ENCODE peak calls at places on chromosome 14, in four cellular contexts. C is GM12878, X is K562, M is HepG2. R is an unnamed sample.

GRCh38 chr14:48751293-48751692 is 834.9 kb downstream of the RPS29 start:
- DNase-seq in C (no peak), X (no peak), M (no peak), R (no peak)

GRCh38 chr14:22839159-22839779 is 2.9 kb downstream of the MMP14 start:
- DNase-seq in C (no peak), X (no peak), M (no peak), R (no peak)

GRCh38 chr14:73787760-73788508 is 63.7 kb upstream of the PTGR2 start:
- DNase-seq in C (no peak), X (no peak), M (no peak), R (no peak)

GRCh38 chr14:61812347-61813100 is 50.3 kb downstream of the SNAPC1 start:
- DNase-seq in C (no peak), X (no peak), M (no peak), R (peak)

GRCh38 chr14:97380539-97380941 is 583.4 kb downstream of the VRK1 start:
- DNase-seq in C (no peak), X (no peak), M (no peak), R (no peak)

GRCh38 chr14:26255213-26255612 is 342.6 kb downstream of the NOVA1 start:
- DNase-seq in C (no peak), X (no peak), M (no peak), R (peak)

GRCh38 chr14:76919811-76920571 is 93.8 kb downstream of the LRRC74A start:
- DNase-seq in C (no peak), X (no peak), M (peak), R (no peak)

GRCh38 chr14:95196268-95196667 is 38.9 kb upstream of the DICER1 start:
- DNase-seq in C (no peak), X (peak), M (peak), R (peak)

GRCh38 chr14:64510825-64511679 is 6.5 kb downstream of the ZBTB1 start:
- DNase-seq in C (no peak), X (peak), M (peak), R (peak)

GRCh38 chr14:72645706-72646105 is 248.2 kb downstream of the DPF3 start:
- DNase-seq in C (no peak), X (no peak), M (no peak), R (no peak)

GRCh38 chr14:72641086-72641485 is 252.8 kb downstream of the DPF3 start:
- DNase-seq in C (no peak), X (no peak), M (no peak), R (no peak)

GRCh38 chr14:72644038-72644437 is 249.9 kb downstream of the DPF3 start:
- DNase-seq in C (no peak), X (no peak), M (no peak), R (no peak)

GRCh38 chr14:72644758-72645489 is 249.0 kb downstream of the DPF3 start:
- DNase-seq in C (no peak), X (peak), M (no peak), R (no peak)

GRCh38 chr14:72643317-72643801 is 250.5 kb downstream of the DPF3 start:
- DNase-seq in C (no peak), X (no peak), M (no peak), R (no peak)
- TF ChIP-seq TARDBP in C (no peak), X (no peak), M (no peak), R (no peak)

GRCh38 chr14:58571256-58571655 is 66.5 kb upstream of the DACT1 start:
- DNase-seq in C (no peak), X (no peak), M (no peak), R (no peak)

GRCh38 chr14:58566979-58567378 is 70.8 kb upstream of the DACT1 start:
- DNase-seq in C (no peak), X (no peak), M (no peak), R (no peak)

GRCh38 chr14:58574623-58575022 is 63.1 kb upstream of the DACT1 start:
- DNase-seq in C (no peak), X (no peak), M (no peak), R (no peak)

GRCh38 chr14:58572092-58572853 is 65.5 kb upstream of the DACT1 start:
- DNase-seq in C (no peak), X (no peak), M (peak), R (no peak)
- TF ChIP-seq TARDBP in C (no peak), X (no peak), M (no peak), R (no peak)

GRCh38 chr14:81348086-81348485 is 52.0 kb downstream of the STON2 start:
- DNase-seq in C (no peak), X (no peak), M (no peak), R (no peak)
- TF ChIP-seq TARDBP in C (no peak), X (no peak), M (no peak), R (no peak)

DNA sequence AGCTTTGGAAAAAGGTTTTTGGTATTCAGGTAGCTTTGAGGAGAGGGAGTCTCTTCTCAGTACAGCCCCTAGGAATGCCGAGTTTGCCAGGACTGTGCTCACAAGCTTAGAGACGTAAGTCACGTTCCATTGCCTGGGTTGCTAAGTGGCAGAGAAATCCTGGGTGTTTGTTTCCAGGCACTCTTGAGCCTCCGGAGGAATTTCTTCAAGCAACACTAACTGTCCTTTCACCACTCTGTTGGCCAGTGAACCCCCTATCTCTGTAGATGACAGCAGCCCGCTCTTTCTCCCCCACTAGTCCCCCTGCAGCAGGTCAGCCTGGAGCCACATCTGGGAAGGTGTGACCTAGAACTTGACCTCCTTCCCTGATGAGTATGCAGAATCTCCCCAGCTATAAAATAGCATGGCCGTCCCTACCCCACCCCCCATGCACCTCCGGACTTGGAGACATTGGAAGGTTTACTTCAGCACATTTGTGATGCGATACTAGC is 162.7 kb downstream of the ZFP36L1 start:
- DNase-seq in C (no peak), X (peak), M (no peak), R (no peak)
- TF ChIP-seq TARDBP in C (no peak), X (no peak), M (no peak), R (no peak)

GRCh38 chr14:88791629-88792571 is 853 bp downstream of the EML5 start:
- DNase-seq in C (no peak), X (no peak), M (no peak), R (peak)
- TF ChIP-seq TARDBP in C (no peak), X (no peak), M (no peak), R (no peak)

DNA sequence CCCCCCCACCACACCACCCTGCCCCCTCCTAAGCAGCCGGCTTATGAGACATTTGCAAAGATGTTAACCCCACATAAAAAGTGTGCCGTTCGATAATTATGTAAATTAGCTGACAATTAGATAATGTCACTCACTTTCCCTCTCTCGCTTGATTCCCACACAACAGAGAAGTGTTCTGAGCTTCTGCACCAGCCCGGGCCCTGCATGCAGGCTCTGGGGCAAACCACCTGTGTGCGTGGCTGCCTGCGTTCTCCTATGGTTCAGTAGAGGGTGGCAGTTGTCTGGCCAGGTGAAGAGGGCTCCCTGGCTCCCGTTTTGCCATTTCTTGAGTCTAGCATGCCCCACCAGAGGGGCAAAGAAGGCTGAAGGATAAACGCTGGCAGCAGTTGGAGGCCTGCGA is 68.0 kb downstream of the NRXN3 start:
- DNase-seq in C (no peak), X (no peak), M (no peak), R (no peak)
- TF ChIP-seq TARDBP in C (no peak), X (no peak), M (no peak), R (no peak)

DNA sequence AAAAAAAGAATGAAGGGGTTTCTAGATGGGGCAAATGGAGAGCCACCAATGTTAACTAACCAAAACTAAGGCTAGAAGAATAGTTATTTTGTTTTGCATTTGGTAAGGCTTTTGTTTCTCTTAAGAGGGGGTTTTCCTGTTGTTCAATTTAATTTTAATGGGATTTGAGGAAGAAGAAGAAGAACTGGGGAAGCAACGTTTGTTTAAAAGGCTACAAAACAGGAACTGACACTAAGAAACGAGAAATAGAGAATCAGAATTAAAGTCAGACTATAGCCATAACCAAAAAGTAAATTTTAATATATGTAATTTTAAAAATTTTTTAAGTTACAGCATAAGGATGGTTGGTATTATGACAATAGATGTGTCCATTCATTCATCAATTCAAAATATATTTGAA is 13.7 kb downstream of the TXNDC16 start:
- DNase-seq in C (no peak), X (no peak), M (no peak), R (no peak)
- TF ChIP-seq TARDBP in C (no peak), X (no peak), M (no peak), R (no peak)

GRCh38 chr14:92890830-92891598 is 31.9 kb upstream of the CHGA start:
- DNase-seq in C (no peak), X (no peak), M (no peak), R (no peak)
- TF ChIP-seq TARDBP in C (no peak), X (no peak), M (no peak), R (no peak)

R was measured in HEK293T.